ENCODE peak calls at places on chromosome 4, in five cellular contexts. One of them, this sample, is unnamed.

GRCh38 chr4:174437324-174437723 is 85.0 kb downstream of the HPGD start:
- DNase-seq in stimulated activated CD4-positive, alpha-beta T cell treated with anti-CD3 and anti-CD28 coated beads, Interleukin-1b, Interleukin-23, amount 100 ng/mL, for 24 hours: no peak
- DNase-seq in cardiac muscle cell: no peak
- DNase-seq in GM10248: no peak
- DNase-seq in NCI-H1092: no peak
- DNase-seq in this sample: no peak

GRCh38 chr4:27003602-27004238 is 143.1 kb downstream of the STIM2 start:
- DNase-seq in stimulated activated CD4-positive, alpha-beta T cell treated with anti-CD3 and anti-CD28 coated beads, Interleukin-1b, Interleukin-23, amount 100 ng/mL, for 24 hours: no peak
- DNase-seq in cardiac muscle cell: no peak
- DNase-seq in GM10248: no peak
- DNase-seq in NCI-H1092: no peak
- DNase-seq in this sample: no peak

GRCh38 chr4:188417181-188417580 is 277.9 kb downstream of the TRIML1 start:
- DNase-seq in stimulated activated CD4-positive, alpha-beta T cell treated with anti-CD3 and anti-CD28 coated beads, Interleukin-1b, Interleukin-23, amount 100 ng/mL, for 24 hours: no peak
- DNase-seq in cardiac muscle cell: peak; percentile 57
- DNase-seq in GM10248: no peak
- DNase-seq in NCI-H1092: peak; percentile 44
- DNase-seq in this sample: no peak

GRCh38 chr4:17385403-17385802 is 126.5 kb downstream of the QDPR start:
- DNase-seq in stimulated activated CD4-positive, alpha-beta T cell treated with anti-CD3 and anti-CD28 coated beads, Interleukin-1b, Interleukin-23, amount 100 ng/mL, for 24 hours: no peak
- DNase-seq in cardiac muscle cell: peak; percentile 1
- DNase-seq in GM10248: peak; percentile 26
- DNase-seq in NCI-H1092: no peak
- DNase-seq in this sample: no peak

GRCh38 chr4:87122252-87122651 is 98.2 kb downstream of the KLHL8 start:
- DNase-seq in stimulated activated CD4-positive, alpha-beta T cell treated with anti-CD3 and anti-CD28 coated beads, Interleukin-1b, Interleukin-23, amount 100 ng/mL, for 24 hours: no peak
- DNase-seq in cardiac muscle cell: no peak
- DNase-seq in GM10248: no peak
- DNase-seq in NCI-H1092: no peak
- DNase-seq in this sample: no peak

GRCh38 chr4:150960079-150960478 is 55.0 kb downstream of the LRBA start:
- DNase-seq in stimulated activated CD4-positive, alpha-beta T cell treated with anti-CD3 and anti-CD28 coated beads, Interleukin-1b, Interleukin-23, amount 100 ng/mL, for 24 hours: no peak
- DNase-seq in cardiac muscle cell: no peak
- DNase-seq in GM10248: no peak
- DNase-seq in NCI-H1092: no peak
- DNase-seq in this sample: no peak

GRCh38 chr4:3828546-3828945 is 62.4 kb downstream of the ADRA2C start:
- DNase-seq in stimulated activated CD4-positive, alpha-beta T cell treated with anti-CD3 and anti-CD28 coated beads, Interleukin-1b, Interleukin-23, amount 100 ng/mL, for 24 hours: no peak
- DNase-seq in cardiac muscle cell: no peak
- DNase-seq in GM10248: no peak
- DNase-seq in NCI-H1092: no peak
- DNase-seq in this sample: no peak

GRCh38 chr4:62196338-62196737 is 996.2 kb downstream of the ADGRL3 start:
- DNase-seq in stimulated activated CD4-positive, alpha-beta T cell treated with anti-CD3 and anti-CD28 coated beads, Interleukin-1b, Interleukin-23, amount 100 ng/mL, for 24 hours: no peak
- DNase-seq in cardiac muscle cell: no peak
- DNase-seq in GM10248: no peak
- DNase-seq in NCI-H1092: no peak
- DNase-seq in this sample: no peak

GRCh38 chr4:75939890-75940691 is 722 bp downstream of the NAAA start:
- DNase-seq in stimulated activated CD4-positive, alpha-beta T cell treated with anti-CD3 and anti-CD28 coated beads, Interleukin-1b, Interleukin-23, amount 100 ng/mL, for 24 hours: peak; percentile 42
- DNase-seq in cardiac muscle cell: peak; percentile 63
- DNase-seq in GM10248: peak; percentile 88
- DNase-seq in NCI-H1092: no peak
- DNase-seq in this sample: peak; percentile 72

GRCh38 chr4:150216725-150217124 is 138.5 kb downstream of the DCLK2 start:
- DNase-seq in stimulated activated CD4-positive, alpha-beta T cell treated with anti-CD3 and anti-CD28 coated beads, Interleukin-1b, Interleukin-23, amount 100 ng/mL, for 24 hours: no peak
- DNase-seq in cardiac muscle cell: no peak
- DNase-seq in GM10248: no peak
- DNase-seq in NCI-H1092: no peak
- DNase-seq in this sample: no peak

GRCh38 chr4:20773144-20773997 is 73.1 kb downstream of the PACRGL start:
- DNase-seq in stimulated activated CD4-positive, alpha-beta T cell treated with anti-CD3 and anti-CD28 coated beads, Interleukin-1b, Interleukin-23, amount 100 ng/mL, for 24 hours: no peak
- DNase-seq in cardiac muscle cell: peak; percentile 69
- DNase-seq in GM10248: peak; percentile 41
- DNase-seq in NCI-H1092: peak; percentile 61
- DNase-seq in this sample: peak; percentile 58

GRCh38 chr4:113434247-113434587 is 327.3 kb downstream of the CAMK2D start:
- DNase-seq in stimulated activated CD4-positive, alpha-beta T cell treated with anti-CD3 and anti-CD28 coated beads, Interleukin-1b, Interleukin-23, amount 100 ng/mL, for 24 hours: no peak
- DNase-seq in cardiac muscle cell: no peak
- DNase-seq in GM10248: no peak
- DNase-seq in NCI-H1092: no peak
- DNase-seq in this sample: no peak

GRCh38 chr4:89788243-89789072 is 48.5 kb downstream of the SNCA start:
- DNase-seq in stimulated activated CD4-positive, alpha-beta T cell treated with anti-CD3 and anti-CD28 coated beads, Interleukin-1b, Interleukin-23, amount 100 ng/mL, for 24 hours: no peak
- DNase-seq in cardiac muscle cell: peak; percentile 65
- DNase-seq in GM10248: no peak
- DNase-seq in NCI-H1092: peak; percentile 33
- DNase-seq in this sample: no peak

GRCh38 chr4:129641179-129641578 is 545.2 kb downstream of the C4orf33 start:
- DNase-seq in stimulated activated CD4-positive, alpha-beta T cell treated with anti-CD3 and anti-CD28 coated beads, Interleukin-1b, Interleukin-23, amount 100 ng/mL, for 24 hours: peak; percentile 12
- DNase-seq in cardiac muscle cell: peak; percentile 48
- DNase-seq in GM10248: peak; percentile 13
- DNase-seq in NCI-H1092: no peak
- DNase-seq in this sample: peak; percentile 66

GRCh38 chr4:181685911-181686310 is 557.3 kb upstream of the TENM3 start:
- DNase-seq in stimulated activated CD4-positive, alpha-beta T cell treated with anti-CD3 and anti-CD28 coated beads, Interleukin-1b, Interleukin-23, amount 100 ng/mL, for 24 hours: no peak
- DNase-seq in cardiac muscle cell: no peak
- DNase-seq in GM10248: no peak
- DNase-seq in NCI-H1092: no peak
- DNase-seq in this sample: no peak

GRCh38 chr4:3711183-3712111 is 54.7 kb upstream of the ADRA2C start:
- DNase-seq in stimulated activated CD4-positive, alpha-beta T cell treated with anti-CD3 and anti-CD28 coated beads, Interleukin-1b, Interleukin-23, amount 100 ng/mL, for 24 hours: no peak
- DNase-seq in cardiac muscle cell: no peak
- DNase-seq in GM10248: no peak
- DNase-seq in NCI-H1092: no peak
- DNase-seq in this sample: no peak

GRCh38 chr4:2408401-2408958 is 10.0 kb downstream of the ZFYVE28 start:
- DNase-seq in stimulated activated CD4-positive, alpha-beta T cell treated with anti-CD3 and anti-CD28 coated beads, Interleukin-1b, Interleukin-23, amount 100 ng/mL, for 24 hours: no peak
- DNase-seq in cardiac muscle cell: no peak
- DNase-seq in GM10248: no peak
- DNase-seq in NCI-H1092: no peak
- DNase-seq in this sample: no peak

GRCh38 chr4:86942185-86942666 is 7.4 kb downstream of the AFF1 start:
- DNase-seq in stimulated activated CD4-positive, alpha-beta T cell treated with anti-CD3 and anti-CD28 coated beads, Interleukin-1b, Interleukin-23, amount 100 ng/mL, for 24 hours: no peak
- DNase-seq in cardiac muscle cell: no peak
- DNase-seq in GM10248: no peak
- DNase-seq in NCI-H1092: no peak
- DNase-seq in this sample: no peak

This sample was measured in right atrium auricular region.